ENCODE peak calls at places on chromosome 10, in four cellular contexts. G is GM13977, T is stomach, J is HFFc6. W is an unnamed sample.

GRCh38 chr10:52216852-52217251 is 97.2 kb upstream of the DKK1 start:
- DNase-seq in T (no peak), G (no peak), J (peak), W (no peak)

GRCh38 chr10:492896-493295 is 196.6 kb downstream of the DIP2C start:
- DNase-seq in T (no peak), J (no peak), G (no peak), W (no peak)

GRCh38 chr10:88386878-88387773 is 196.0 kb downstream of the RNLS start:
- DNase-seq in T (no peak), G (peak), J (peak), W (no peak)

GRCh38 chr10:30803901-30804322 is 174.4 kb upstream of the LYZL2 start:
- DNase-seq in T (no peak), J (peak), G (no peak), W (no peak)

GRCh38 chr10:84201682-84202081 is 7.3 kb downstream of the CDHR1 start:
- DNase-seq in G (no peak), T (no peak), J (no peak), W (no peak)

GRCh38 chr10:74290703-74291102 is 139.7 kb downstream of the ADK start:
- DNase-seq in G (no peak), T (no peak), J (peak), W (no peak)

GRCh38 chr10:67779455-67780205 is 58.4 kb downstream of the DNAJC12 start:
- DNase-seq in J (peak), T (peak), G (peak), W (peak)

GRCh38 chr10:48902096-48902495 is 37.5 kb downstream of the LRRC18 start:
- DNase-seq in G (no peak), J (no peak), T (no peak), W (no peak)

GRCh38 chr10:30330512-30331168 is 18.4 kb downstream of the MTPAP start:
- DNase-seq in T (no peak), J (no peak), G (no peak), W (no peak)

GRCh38 chr10:58237014-58237830 is 30.5 kb downstream of the IPMK start:
- DNase-seq in J (peak), T (no peak), G (no peak), W (no peak)

GRCh38 chr10:114623661-114624294 is 34.3 kb downstream of the ABLIM1 start:
- DNase-seq in J (peak), T (no peak), G (no peak), W (no peak)

GRCh38 chr10:17768506-17768905 is 16.5 kb downstream of the TMEM236 start:
- DNase-seq in G (no peak), T (no peak), J (no peak), W (no peak)

GRCh38 chr10:60537697-60538096 is 148.0 kb upstream of the ANK3 start:
- DNase-seq in J (no peak), T (no peak), G (no peak), W (no peak)

GRCh38 chr10:12902135-12902572 is 99.4 kb downstream of the CCDC3 start:
- DNase-seq in T (peak), J (peak), G (peak), W (peak)

GRCh38 chr10:72038458-72039001 is 49.8 kb downstream of the SPOCK2 start:
- DNase-seq in G (no peak), J (peak), T (no peak), W (no peak)

GRCh38 chr10:132908621-132909295 is 33.6 kb downstream of the CFAP46 start:
- DNase-seq in T (no peak), G (no peak), J (no peak), W (no peak)

GRCh38 chr10:63976538-63976937 is 455.3 kb downstream of the REEP3 start:
- DNase-seq in T (peak), G (peak), J (no peak), W (no peak)

GRCh38 chr10:79020605-79021004 is 48.2 kb upstream of the ZMIZ1 start:
- DNase-seq in G (no peak), J (no peak), T (no peak), W (no peak)

GRCh38 chr10:59336632-59337031 is 25.7 kb downstream of the FAM13C start:
- DNase-seq in J (no peak), G (no peak), T (no peak), W (no peak)

GRCh38 chr10:108852211-108852610 is 1071.1 kb downstream of the XPNPEP1 start:
- DNase-seq in J (no peak), G (peak), T (no peak), W (no peak)

GRCh38 chr10:533611-534566 is 155.6 kb downstream of the DIP2C start:
- DNase-seq in T (no peak), J (no peak), G (no peak), W (no peak)

GRCh38 chr10:95657250-95657649 is 739 bp upstream of the ALDH18A1 start:
- DNase-seq in G (no peak), T (no peak), J (no peak), W (no peak)

GRCh38 chr10:129516846-129517679 is 50.0 kb downstream of the MGMT start:
- DNase-seq in T (no peak), G (no peak), J (no peak), W (no peak)

DNA sequence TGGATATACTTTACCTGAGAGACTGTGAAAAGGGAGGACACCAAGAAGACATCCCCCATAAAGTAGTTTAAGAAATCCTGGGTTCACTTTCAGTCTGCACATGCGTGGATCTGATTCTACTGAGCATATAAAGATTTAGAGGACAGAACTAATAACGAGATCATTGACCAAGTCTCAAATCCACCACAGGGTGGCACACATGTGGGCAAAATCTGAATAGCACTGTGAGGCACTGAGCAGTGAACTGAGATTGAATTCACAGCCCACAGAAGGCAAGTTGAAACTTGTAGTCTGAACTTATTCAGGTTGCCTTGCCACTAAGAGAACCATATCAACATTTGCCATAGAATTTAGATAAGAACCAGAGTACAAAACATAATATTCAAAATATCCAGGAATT is 818.6 kb downstream of the GRID1 start:
- DNase-seq in J (no peak), G (peak), T (no peak), W (no peak)
- TF ChIP-seq CTCF in J (peak), G (peak), T (no peak), W (no peak)

DNA sequence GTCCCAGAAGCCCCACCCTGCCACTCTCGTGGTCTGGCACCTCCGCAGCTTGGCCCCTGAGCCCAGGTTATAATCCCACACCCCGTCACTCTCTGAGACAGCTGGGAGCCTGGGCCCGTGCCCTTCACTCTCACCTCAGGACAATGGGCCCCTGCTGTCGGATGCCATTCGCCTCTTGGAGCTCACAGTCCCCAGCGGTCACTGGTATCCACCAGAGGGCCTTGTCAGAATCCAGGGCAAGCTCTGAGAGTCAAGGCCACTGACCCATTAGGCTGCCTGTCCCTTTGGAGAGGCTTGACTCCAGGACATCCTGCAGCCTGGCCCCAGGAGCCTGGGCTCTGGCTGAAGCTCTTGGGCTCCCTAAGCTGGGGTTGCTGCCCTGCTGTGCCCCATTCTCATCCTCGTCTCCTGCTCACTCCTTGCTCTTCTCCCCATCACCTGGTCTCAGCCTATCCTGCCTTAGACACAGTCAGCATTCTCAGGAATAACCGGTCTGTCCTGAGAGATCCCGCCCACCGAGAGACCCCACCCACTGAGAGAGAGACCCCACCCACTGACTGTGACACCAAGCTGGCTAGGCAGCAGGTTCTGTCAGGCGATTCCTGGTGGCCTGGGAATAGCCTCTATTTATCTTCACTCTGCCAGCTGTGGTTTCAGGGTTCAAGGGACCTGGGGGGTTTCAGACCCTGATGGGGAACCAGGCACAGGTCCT is 27.7 kb downstream of the CPXM2 start:
- DNase-seq in J (no peak), G (no peak), T (no peak), W (no peak)
- TF ChIP-seq CTCF in J (no peak), G (no peak), T (no peak), W (no peak)

GRCh38 chr10:55668326-55668922 is 692.6 kb downstream of the ZWINT start:
- DNase-seq in J (no peak), G (peak), T (no peak), W (no peak)
- TF ChIP-seq CTCF in J (peak), G (peak), T (no peak), W (no peak)

DNA sequence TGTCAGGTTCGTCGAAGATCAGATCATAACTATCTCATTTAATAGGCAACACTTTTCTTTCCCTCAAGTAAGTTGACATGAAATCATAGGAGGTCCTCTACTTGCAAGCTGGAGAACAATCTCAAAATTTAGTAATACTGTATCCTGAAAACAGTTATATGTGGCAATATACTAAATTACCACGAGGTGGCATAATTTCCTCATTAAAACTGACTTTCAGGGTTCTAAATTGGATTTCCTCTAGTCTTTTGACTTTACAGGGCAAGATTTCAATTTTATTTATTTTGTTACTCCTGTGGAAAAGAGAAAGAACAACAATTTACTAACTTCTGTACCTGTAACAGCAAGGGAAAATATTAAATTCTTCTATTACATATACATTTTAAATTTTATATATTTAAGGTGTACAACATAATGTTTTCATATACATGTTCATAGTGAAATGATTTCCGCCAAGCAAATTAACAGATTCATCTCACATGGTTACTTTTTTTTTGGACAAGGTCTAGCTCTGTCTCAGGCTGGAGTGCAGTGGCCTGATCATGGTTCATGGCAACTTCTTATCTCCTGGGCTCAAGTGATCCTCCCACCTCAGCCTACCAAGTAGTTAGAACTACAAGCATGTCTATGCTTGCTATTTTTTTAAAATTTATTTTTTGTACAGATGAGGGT is 53.4 kb upstream of the CYP2C18 start:
- DNase-seq in T (no peak), G (peak), J (peak), W (no peak)
- TF ChIP-seq CTCF in T (no peak), G (peak), J (peak), W (peak)